ENCODE peak calls at places on chromosomes 7 and 10, in six cellular contexts. F, U, Z, O, H and C are unnamed samples.

GRCh38 chr7:47734287-47734948 is 152.5 kb upstream of the TNS3 start:
- DNase-seq in F (peak; percentile 17), U (no peak), Z (no peak), O (no peak), H (no peak), C (no peak)

GRCh38 chr7:139108256-139109187 is 998 bp downstream of the ZC3HAV1 start:
- DNase-seq in H (peak; percentile 46), F (peak; percentile 38), O (peak; percentile 27), Z (peak; percentile 63), U (peak; percentile 10), C (peak; percentile 27)

GRCh38 chr7:38438938-38439337 is 165.5 kb upstream of the TARP start:
- DNase-seq in Z (no peak), H (no peak), F (no peak), U (no peak), O (no peak), C (no peak)

GRCh38 chr10:90732581-90732980 is 125.3 kb downstream of the HTR7 start:
- DNase-seq in Z (no peak), H (no peak), F (no peak), U (no peak), O (no peak), C (no peak)

GRCh38 chr10:12135631-12136030 is 6.2 kb downstream of the SEC61A2 start:
- DNase-seq in U (no peak), O (no peak), F (no peak), H (no peak), Z (no peak), C (no peak)

GRCh38 chr10:28914721-28915120 is 237.4 kb downstream of the BAMBI start:
- DNase-seq in H (no peak), O (no peak), Z (no peak), F (no peak), U (no peak), C (no peak)

GRCh38 chr7:104972510-104972909 is 41.5 kb upstream of the KMT2E start:
- DNase-seq in U (peak; percentile 69), F (no peak), O (no peak), Z (no peak), H (no peak), C (no peak)

GRCh38 chr7:151057989-151058765 is 480 bp upstream of the CDK5 start:
- DNase-seq in H (peak; percentile 100), Z (peak; percentile 97), O (peak; percentile 99), U (peak; percentile 100), F (peak; percentile 99), C (peak; percentile 99)

GRCh38 chr10:115951242-115951641 is 321.8 kb downstream of the GFRA1 start:
- DNase-seq in U (no peak), O (no peak), Z (no peak), H (no peak), F (no peak), C (peak; percentile 63)

GRCh38 chr7:140972876-140973829 is 41.6 kb downstream of the MRPS33 start:
- DNase-seq in Z (no peak), H (no peak), F (no peak), O (no peak), U (peak; percentile 1), C (peak; percentile 32)

GRCh38 chr10:119199231-119199992 is 8.0 kb upstream of the GRK5 start:
- DNase-seq in H (peak; percentile 50), O (peak; percentile 32), F (peak; percentile 64), Z (peak; percentile 49), U (peak; percentile 83), C (peak; percentile 73)

GRCh38 chr10:51341216-51341615 is 266.9 kb downstream of the PRKG1 start:
- DNase-seq in U (peak; percentile 5), F (no peak), O (no peak), H (no peak), Z (no peak), C (no peak)

GRCh38 chr10:89805599-89806013 is 104.2 kb downstream of the KIF20B start:
- DNase-seq in U (no peak), F (no peak), Z (no peak), O (no peak), H (no peak), C (no peak)

GRCh38 chr7:50591480-50592438 is 26.6 kb upstream of the DDC start:
- DNase-seq in O (no peak), F (no peak), Z (no peak), H (no peak), U (no peak), C (no peak)

GRCh38 chr7:142349670-142350405 is 92.0 kb upstream of the PRSS58 start:
- DNase-seq in H (no peak), O (no peak), F (no peak), U (no peak), Z (no peak), C (peak; percentile 81)

GRCh38 chr7:121544726-121545125 is 148.6 kb upstream of the FAM3C start:
- DNase-seq in O (no peak), F (no peak), U (peak; percentile 78), Z (no peak), H (peak; percentile 94), C (peak; percentile 93)

GRCh38 chr10:99732033-99732912 is at the start of the genes COX15 and CUTC:
- DNase-seq in H (peak; percentile 97), O (peak; percentile 97), U (peak; percentile 97), Z (peak; percentile 98), F (peak; percentile 97), C (peak; percentile 95)
- TF ChIP-seq CTCF in H (peak; percentile 55), O (peak; percentile 31), U (peak; percentile 0), Z (no peak), F (peak; percentile 31), C (peak; percentile 42)

DNA sequence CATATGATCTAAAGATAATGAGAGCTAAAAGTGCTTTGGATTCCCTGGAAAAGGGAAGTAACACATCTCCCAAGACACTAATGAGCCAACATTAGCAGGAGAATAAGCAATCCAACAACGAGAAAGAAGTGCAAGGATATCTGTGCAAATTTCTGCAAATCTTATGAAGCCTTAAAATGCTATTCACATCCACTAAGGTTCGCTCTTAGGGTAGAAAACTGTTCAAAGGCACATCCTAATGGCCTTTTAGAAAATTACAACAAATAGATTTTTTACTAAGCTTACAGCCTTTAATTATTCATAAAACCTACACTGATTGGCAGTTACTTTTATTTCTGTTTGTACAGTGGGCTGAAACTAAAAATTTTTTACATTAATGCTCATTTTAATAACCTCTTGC is 100.3 kb downstream of the RAPGEF5 start:
- DNase-seq in U (no peak), H (no peak), O (no peak), Z (no peak), F (no peak), C (no peak)
- TF ChIP-seq CTCF in U (no peak), H (no peak), O (peak; percentile 39), Z (no peak), F (no peak), C (no peak)

DNA sequence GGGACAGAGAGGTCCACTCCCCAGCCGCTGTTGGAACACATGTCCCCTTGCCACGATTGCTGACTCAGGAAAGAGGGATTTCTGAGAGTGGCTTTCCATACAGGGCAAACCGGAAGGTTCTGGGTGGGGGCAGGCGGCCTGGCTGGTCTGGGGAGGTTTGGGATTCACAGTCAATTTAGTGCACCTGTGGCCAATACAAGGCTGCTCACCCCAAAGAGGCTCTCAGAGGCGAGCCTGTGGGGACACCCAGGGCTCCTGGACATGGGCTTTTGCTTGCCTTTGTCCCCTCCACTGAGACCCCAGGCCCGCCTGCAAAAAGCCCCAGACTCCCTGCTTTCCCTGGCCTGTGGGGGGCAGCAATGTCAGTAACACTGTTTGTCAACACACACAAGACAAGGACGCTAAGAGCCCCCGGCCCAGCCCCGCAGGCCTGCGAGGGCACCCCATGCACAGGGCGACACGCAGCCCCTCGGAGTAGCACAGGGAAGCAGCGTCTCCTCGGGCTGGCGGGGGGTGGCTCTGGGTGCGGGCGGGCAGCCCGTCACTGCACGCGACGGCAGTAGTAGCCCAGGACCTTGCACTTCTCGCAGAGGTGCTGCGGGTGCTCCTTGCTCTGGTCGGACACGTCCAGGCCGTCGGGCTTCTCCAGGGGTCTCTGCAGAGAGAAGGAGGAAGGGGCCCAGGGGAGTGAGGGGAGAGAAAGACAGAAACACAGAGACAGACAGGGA is 38.7 kb downstream of the PPIF start:
- DNase-seq in F (no peak), Z (no peak), O (peak; percentile 12), U (no peak), H (no peak), C (no peak)
- TF ChIP-seq CTCF in F (no peak), Z (no peak), O (no peak), U (no peak), H (no peak), C (no peak)

GRCh38 chr7:55144333-55144954 is 125.6 kb downstream of the EGFR start:
- DNase-seq in O (no peak), H (no peak), Z (no peak), U (no peak), F (no peak), C (no peak)
- TF ChIP-seq CTCF in O (peak; percentile 37), H (no peak), Z (no peak), U (peak; percentile 12), F (peak; percentile 11), C (peak; percentile 22)

GRCh38 chr10:21022821-21023220 is 125.7 kb upstream of the NEBL start:
- DNase-seq in F (no peak), O (no peak), Z (no peak), U (no peak), H (no peak), C (peak; percentile 71)

GRCh38 chr10:21021231-21021630 is 124.1 kb upstream of the NEBL start:
- DNase-seq in Z (no peak), O (no peak), U (no peak), H (no peak), F (no peak), C (no peak)

GRCh38 chr10:21020545-21020944 is 123.4 kb upstream of the NEBL start:
- DNase-seq in Z (no peak), O (no peak), U (peak; percentile 5), F (peak; percentile 32), H (peak; percentile 45), C (peak; percentile 51)

DNA sequence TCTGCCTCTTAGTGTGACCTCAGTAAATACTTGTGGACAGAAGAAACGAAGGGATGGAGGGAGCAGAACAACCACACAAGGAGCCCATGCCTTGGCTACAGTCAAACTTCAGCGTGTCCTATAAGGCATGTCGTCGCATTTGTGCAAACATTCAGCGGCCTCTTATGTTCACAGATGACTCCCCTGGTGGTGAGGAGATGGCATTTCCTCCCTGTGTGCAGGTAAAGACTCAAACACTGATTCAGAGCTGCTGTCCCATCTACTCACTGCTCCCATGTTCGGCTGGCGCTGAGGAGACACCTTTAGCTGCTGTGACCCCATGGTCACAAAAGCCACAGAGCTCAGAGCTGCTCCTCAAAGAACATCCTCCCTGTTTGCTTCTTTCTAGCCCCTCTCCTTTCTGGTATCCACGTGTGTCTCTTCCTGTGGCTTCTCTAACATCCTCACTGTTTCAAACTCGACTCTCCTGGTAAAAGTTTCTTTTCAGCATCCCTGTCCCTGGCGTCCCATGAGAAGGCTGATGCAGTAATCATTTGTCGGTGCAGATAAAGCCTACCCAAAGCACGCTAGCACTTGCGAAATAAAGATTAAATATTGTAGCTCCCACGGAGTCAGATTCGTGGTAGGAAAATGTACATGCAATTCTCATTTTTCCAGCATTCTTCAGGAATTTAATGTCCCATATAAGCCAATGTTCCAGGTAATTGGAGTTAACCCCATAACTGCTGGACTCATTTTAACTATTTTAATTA is 124.9 kb upstream of the NEBL start:
- DNase-seq in U (no peak), Z (no peak), H (no peak), F (no peak), O (no peak), C (peak; percentile 14)
- TF ChIP-seq CTCF in U (no peak), Z (no peak), H (peak; percentile 42), F (no peak), O (peak; percentile 28), C (no peak)